ENCODE peak calls at places on chromosome 2, in five cellular contexts. W, D, Z, C and R are unnamed samples.

GRCh38 chr2:1078326-1078885 is 127.8 kb downstream of the SNTG2 start:
- DNase-seq in W (no peak), D (no peak), Z (no peak), C (no peak), R (no peak)

GRCh38 chr2:67702937-67703336 is 305.8 kb downstream of the ETAA1 start:
- DNase-seq in W (no peak), D (no peak), Z (no peak), C (no peak), R (no peak)

GRCh38 chr2:168920504-168921157 is 19.5 kb downstream of the G6PC2 start:
- DNase-seq in W (peak), D (peak), Z (peak), C (no peak), R (peak)

GRCh38 chr2:192016265-192016664 is 169.4 kb upstream of the CAVIN2 start:
- DNase-seq in W (no peak), D (no peak), Z (no peak), C (no peak), R (peak)

GRCh38 chr2:128436498-128437180 is 118.0 kb upstream of the HS6ST1 start:
- DNase-seq in W (no peak), D (no peak), Z (no peak), C (no peak), R (no peak)

GRCh38 chr2:239630618-239631286 is 229.9 kb upstream of the HDAC4 start:
- DNase-seq in W (no peak), D (peak), Z (no peak), C (no peak), R (peak)

GRCh38 chr2:56130463-56131070 is 53.2 kb upstream of the CCDC85A start:
- DNase-seq in W (peak), D (peak), Z (no peak), C (no peak), R (peak)

GRCh38 chr2:29130295-29130694 is 15.1 kb downstream of the CLIP4 start:
- DNase-seq in W (peak), D (peak), Z (peak), C (no peak), R (peak)

GRCh38 chr2:134679740-134680139 is 39.1 kb downstream of the TMEM163 start:
- DNase-seq in W (no peak), D (no peak), Z (no peak), C (no peak), R (no peak)

GRCh38 chr2:200615247-200615646 is 29.4 kb downstream of the AOX1 start:
- DNase-seq in W (no peak), D (peak), Z (peak), C (no peak), R (peak)

GRCh38 chr2:229873123-229873581 is 48.7 kb downstream of the TRIP12 start:
- DNase-seq in W (no peak), D (no peak), Z (no peak), C (no peak), R (no peak)

GRCh38 chr2:42769583-42770287 is 5.8 kb upstream of the OXER1 start:
- DNase-seq in W (no peak), D (no peak), Z (no peak), C (no peak), R (no peak)

GRCh38 chr2:168948621-168949212 is 47.6 kb downstream of the G6PC2 start:
- DNase-seq in W (peak), D (peak), Z (peak), C (no peak), R (peak)

GRCh38 chr2:100730290-100730868 is 89.6 kb upstream of the NPAS2 start:
- DNase-seq in W (peak), D (peak), Z (peak), C (peak), R (peak)

GRCh38 chr2:141015339-141016047 is 1115.3 kb downstream of the LRP1B start:
- DNase-seq in W (no peak), D (no peak), Z (no peak), C (no peak), R (no peak)

GRCh38 chr2:28620371-28620793 is 124.5 kb downstream of the PLB1 start:
- DNase-seq in W (no peak), D (no peak), Z (no peak), C (no peak), R (no peak)

GRCh38 chr2:223041527-223042109 is 10.4 kb upstream of the KCNE4 start:
- DNase-seq in W (peak), D (peak), Z (no peak), C (no peak), R (peak)

GRCh38 chr2:223815884-223816570 is 21.4 kb downstream of the AP1S3 start:
- DNase-seq in W (no peak), D (no peak), Z (no peak), C (no peak), R (no peak)

GRCh38 chr2:147460140-147460539 is 384.7 kb upstream of the ACVR2A start:
- DNase-seq in W (no peak), D (no peak), Z (no peak), C (no peak), R (no peak)

GRCh38 chr2:46849741-46850474 is 65.7 kb downstream of the MCFD2 start:
- DNase-seq in W (peak), D (peak), Z (no peak), C (no peak), R (peak)

GRCh38 chr2:43238176-43238575 is 11.8 kb upstream of the ZFP36L2 start:
- DNase-seq in W (no peak), D (no peak), Z (no peak), C (no peak), R (peak)

GRCh38 chr2:110804915-110805314 is 72.5 kb downstream of the ACOXL start:
- DNase-seq in W (no peak), D (no peak), Z (no peak), C (no peak), R (no peak)

GRCh38 chr2:50849205-50849604 is 182.7 kb downstream of the NRXN1 start:
- DNase-seq in W (no peak), D (no peak), Z (no peak), C (no peak), R (no peak)

GRCh38 chr2:116162395-116162794 is 1652.1 kb upstream of the DDX18 start:
- DNase-seq in W (no peak), D (no peak), Z (no peak), C (no peak), R (no peak)

GRCh38 chr2:24456610-24457556 is 34.2 kb upstream of the NCOA1 start:
- DNase-seq in W (peak), D (peak), Z (no peak), C (no peak), R (peak)
- H3K4me3 ChIP-seq in W (no peak), D (no peak), Z (no peak), C (no peak), R (no peak)

GRCh38 chr2:225270053-225270452 is 129.5 kb upstream of the NYAP2 start:
- DNase-seq in W (no peak), D (no peak), Z (no peak), C (no peak), R (no peak)

GRCh38 chr2:225274751-225275150 is 124.8 kb upstream of the NYAP2 start:
- DNase-seq in W (no peak), D (peak), Z (no peak), C (no peak), R (peak)

GRCh38 chr2:225272173-225272572 is 127.3 kb upstream of the NYAP2 start:
- DNase-seq in W (no peak), D (no peak), Z (no peak), C (no peak), R (no peak)

GRCh38 chr2:225275443-225275842 is 124.1 kb upstream of the NYAP2 start:
- DNase-seq in W (no peak), D (no peak), Z (no peak), C (no peak), R (no peak)

GRCh38 chr2:225270861-225271260 is 128.6 kb upstream of the NYAP2 start:
- DNase-seq in W (peak), D (peak), Z (no peak), C (no peak), R (peak)
- TF ChIP-seq MAFK in W (no peak), D (no peak), Z (no peak), C (no peak), R (no peak)

DNA sequence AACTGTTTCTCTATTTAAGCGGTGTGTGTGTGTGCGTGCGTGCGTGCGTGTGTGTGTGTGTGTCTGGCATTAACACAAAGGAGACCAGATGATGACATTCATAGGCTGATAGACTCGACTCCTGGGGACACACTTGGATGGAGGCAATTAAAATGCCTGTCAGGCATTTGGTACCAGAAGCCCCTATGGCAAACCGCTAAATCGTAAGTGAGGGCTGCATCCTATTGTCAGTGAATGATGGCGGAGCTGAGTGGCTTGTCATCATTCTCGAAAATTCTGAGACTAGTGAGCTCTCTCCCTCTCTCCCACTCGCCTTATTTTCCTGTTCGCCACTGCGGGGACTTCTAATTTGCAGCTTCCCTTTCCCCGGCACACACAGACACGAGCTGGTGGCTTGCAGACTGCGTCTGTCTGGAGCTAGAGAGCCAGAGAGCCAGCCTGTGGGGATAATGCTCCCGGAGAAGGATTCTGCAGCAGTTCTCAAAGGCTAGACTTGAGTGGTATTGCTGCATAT is 155.4 kb downstream of the MAP2 start:
- DNase-seq in W (no peak), D (no peak), Z (no peak), C (no peak), R (no peak)
- H3K4me3 ChIP-seq in W (no peak), D (no peak), Z (no peak), C (no peak), R (peak)

GRCh38 chr2:25204190-25204838 is 35.9 kb upstream of the POMC start:
- DNase-seq in W (no peak), D (no peak), Z (no peak), C (no peak), R (no peak)
- TF ChIP-seq MAFK in W (no peak), D (no peak), Z (no peak), C (no peak), R (no peak)

GRCh38 chr2:131580187-131580586 is 52.5 kb downstream of the CCDC74A start:
- DNase-seq in W (peak), D (peak), Z (no peak), C (no peak), R (no peak)
- H3K4me3 ChIP-seq in W (no peak), D (no peak), Z (no peak), C (no peak), R (no peak)

GRCh38 chr2:203025592-203025991 is 10.9 kb downstream of the NBEAL1 start:
- DNase-seq in W (no peak), D (no peak), Z (no peak), C (no peak), R (peak)
- TF ChIP-seq MAFK in W (no peak), D (no peak), Z (no peak), C (no peak), R (no peak)